ENCODE peak calls at places on chromosomes 6 and 20, in five cellular contexts. B is central memory CD4-positive, alpha-beta T cell; A is iPS-NIHi11; Q is HEK293T; I is AG04450. V is an unnamed sample.

GRCh38 chr6:39280247-39280731 is 33.9 kb downstream of the KCNK17 start:
- DNase-seq in Q (no peak), A (no peak), I (no peak), B (no peak), V (no peak)

GRCh38 chr6:2102316-2102883 is 143.0 kb downstream of the GMDS start:
- DNase-seq in I (no peak), B (no peak), Q (no peak), A (no peak), V (no peak)

GRCh38 chr6:139219271-139219729 is 72.5 kb downstream of the TXLNB start:
- DNase-seq in B (peak; percentile 60), A (peak; percentile 89), Q (peak; percentile 84), I (peak; percentile 77), V (peak; percentile 73)

GRCh38 chr6:424741-425417 is 33.3 kb downstream of the IRF4 start:
- DNase-seq in I (no peak), Q (no peak), A (no peak), B (no peak), V (no peak)

GRCh38 chr20:50691585-50692552 is 527 bp upstream of the RIPOR3 start:
- DNase-seq in Q (no peak), I (peak; percentile 30), B (no peak), A (peak; percentile 42), V (no peak)

GRCh38 chr6:105940990-105941389 is 145.1 kb upstream of the PRDM1 start:
- DNase-seq in Q (no peak), I (no peak), A (no peak), B (no peak), V (no peak)

GRCh38 chr20:50271201-50271600 is 80.6 kb downstream of the CEBPB start:
- DNase-seq in I (no peak), B (no peak), Q (no peak), A (no peak), V (no peak)

GRCh38 chr20:10309326-10309725 is 90.7 kb downstream of the SNAP25 start:
- DNase-seq in A (no peak), Q (no peak), B (no peak), I (peak; percentile 83), V (peak; percentile 55)

GRCh38 chr6:111061493-111061892 is 25.8 kb upstream of the SLC16A10 start:
- DNase-seq in I (no peak), A (no peak), B (no peak), Q (no peak), V (no peak)

GRCh38 chr6:92706976-92707375 is 712.4 kb downstream of the EPHA7 start:
- DNase-seq in B (no peak), I (no peak), Q (no peak), A (no peak), V (no peak)

GRCh38 chr20:4573564-4574355 is 147.9 kb upstream of the PRND start:
- DNase-seq in I (peak; percentile 71), Q (no peak), A (no peak), B (no peak), V (peak; percentile 53)

GRCh38 chr6:37820713-37821069 is 1.2 kb downstream of the ZFAND3 start:
- DNase-seq in B (peak; percentile 5), A (no peak), I (no peak), Q (no peak), V (no peak)

GRCh38 chr20:40728470-40728869 is 39.4 kb upstream of the MAFB start:
- DNase-seq in Q (no peak), B (no peak), A (no peak), I (no peak), V (no peak)

GRCh38 chr6:87494761-87495422 is 22.1 kb downstream of the SLC35A1 start:
- DNase-seq in B (no peak), A (no peak), Q (no peak), I (no peak), V (no peak)

GRCh38 chr6:115914098-115914497 is 146.6 kb downstream of the FRK start:
- DNase-seq in A (peak; percentile 13), B (no peak), I (no peak), Q (no peak), V (no peak)

GRCh38 chr20:36542019-36542488 is 735 bp downstream of the MYL9 start:
- DNase-seq in Q (peak; percentile 51), B (no peak), I (no peak), A (peak; percentile 76), V (no peak)

GRCh38 chr20:58457083-58457680 is 58.0 kb downstream of the APCDD1L start:
- DNase-seq in B (no peak), A (no peak), I (peak; percentile 54), Q (no peak), V (peak; percentile 15)

GRCh38 chr20:53045941-53046340 is 73.8 kb downstream of the TSHZ2 start:
- DNase-seq in B (no peak), I (no peak), Q (no peak), A (no peak), V (no peak)

GRCh38 chr6:107534762-107535161 is 44.8 kb downstream of the SOBP start:
- DNase-seq in I (no peak), A (no peak), B (no peak), Q (no peak), V (no peak)

GRCh38 chr20:63923626-63924025 is 28.7 kb downstream of the DNAJC5 start:
- DNase-seq in A (no peak), Q (no peak), I (no peak), B (no peak), V (no peak)

GRCh38 chr20:40812415-40813212 is 123.6 kb upstream of the MAFB start:
- DNase-seq in I (no peak), A (no peak), Q (no peak), B (no peak), V (no peak)

GRCh38 chr6:77837034-77837784 is 184.4 kb downstream of the MEI4 start:
- DNase-seq in B (no peak), I (no peak), A (no peak), Q (no peak), V (no peak)

GRCh38 chr20:62628691-62629090 is 13.6 kb upstream of the SLCO4A1 start:
- DNase-seq in Q (no peak), A (no peak), B (no peak), I (no peak), V (no peak)

GRCh38 chr20:1568166-1568490 is 10.6 kb upstream of the SIRPD start:
- DNase-seq in I (no peak), A (no peak), Q (no peak), B (no peak), V (no peak)

V was measured in smooth muscle cell of the brain vasculature.